ENCODE peak calls at places on chromosomes 1 and 21, in six cellular contexts. S is IMR-90, Z is endothelial cell of umbilical vein, R is cardiac fibroblast, G is HFF-Myc, A is fibroblast of the aortic adventitia. I is an unnamed sample.

GRCh38 chr21:25809013-25809412 is 74.2 kb downstream of the GABPA start:
- DNase-seq in R (peak), A (peak), Z (no peak), G (no peak), S (peak), I (no peak)

GRCh38 chr21:25518491-25518911 is 88.8 kb downstream of the MRPL39 start:
- DNase-seq in R (no peak), G (no peak), A (no peak), Z (no peak), S (no peak), I (no peak)

GRCh38 chr1:217134857-217135568 is 411.8 kb upstream of the ESRRG start:
- DNase-seq in R (peak), G (no peak), A (peak), S (peak), Z (no peak), I (no peak)

GRCh38 chr1:39954870-39955546 is at the start of gene MFSD2A:
- DNase-seq in Z (peak), G (peak), R (peak), S (peak), A (peak), I (peak)

GRCh38 chr1:234875953-234876814 is 252.5 kb downstream of the TOMM20 start:
- DNase-seq in Z (peak), A (peak), S (peak), G (no peak), R (peak), I (peak)

GRCh38 chr21:29382029-29382654 is 83.4 kb downstream of the BACH1 start:
- DNase-seq in G (peak), R (peak), A (peak), S (peak), Z (peak), I (no peak)

GRCh38 chr1:172287207-172287606 is 133.3 kb upstream of the C1orf105 start:
- DNase-seq in G (no peak), S (peak), Z (peak), R (peak), A (peak), I (no peak)

GRCh38 chr1:11929849-11930248 is 3.6 kb upstream of the KIAA2013 start:
- DNase-seq in A (peak), R (peak), Z (peak), S (peak), G (peak), I (peak)

GRCh38 chr1:187842406-187843165 is 1013.8 kb downstream of the PLA2G4A start:
- DNase-seq in A (peak), G (no peak), R (no peak), Z (no peak), S (peak), I (peak)

GRCh38 chr1:211577277-211577825 is 1.6 kb downstream of the SLC30A1 start:
- DNase-seq in A (no peak), Z (no peak), S (peak), R (no peak), G (peak), I (no peak)

GRCh38 chr1:38028671-38029070 is 16.1 kb downstream of the UTP11 start:
- DNase-seq in R (no peak), G (no peak), Z (no peak), S (no peak), A (no peak), I (peak)

GRCh38 chr21:30838536-30838935 is 9.0 kb upstream of the KRTAP7-1 start:
- DNase-seq in A (no peak), S (no peak), G (no peak), Z (no peak), R (no peak), I (no peak)

GRCh38 chr1:17909634-17910033 is 154.5 kb downstream of the ACTL8 start:
- DNase-seq in G (no peak), S (peak), R (peak), Z (no peak), A (peak), I (no peak)

GRCh38 chr21:36917487-36918158 is 48.8 kb downstream of the HLCS start:
- DNase-seq in S (peak), R (peak), A (peak), G (no peak), Z (peak), I (peak)

GRCh38 chr1:48688102-48688760 is 88.5 kb downstream of the BEND5 start:
- DNase-seq in A (no peak), S (no peak), G (no peak), R (no peak), Z (no peak), I (peak)

GRCh38 chr1:26538480-26539412 is 9.2 kb downstream of the RPS6KA1 start:
- DNase-seq in A (peak), Z (peak), G (no peak), R (peak), S (peak), I (peak)

GRCh38 chr1:200992382-200993101 is 31.0 kb downstream of the KIF21B start:
- DNase-seq in S (no peak), R (no peak), A (no peak), Z (no peak), G (no peak), I (no peak)

GRCh38 chr1:22290611-22291010 is 147.7 kb upstream of the WNT4 start:
- DNase-seq in A (no peak), Z (no peak), S (no peak), R (no peak), G (no peak), I (no peak)

GRCh38 chr1:168488153-168488552 is 55.6 kb downstream of the XCL2 start:
- DNase-seq in Z (no peak), R (peak), G (peak), A (peak), S (peak), I (no peak)

GRCh38 chr1:115258302-115258866 is 79.7 kb downstream of the NGF start:
- DNase-seq in R (peak), G (no peak), S (peak), A (peak), Z (no peak), I (no peak)

GRCh38 chr1:180255538-180256352 is 25.7 kb downstream of the LHX4 start:
- DNase-seq in R (no peak), Z (no peak), S (no peak), A (no peak), G (no peak), I (no peak)

GRCh38 chr1:25063591-25064416 is 133.7 kb upstream of the RUNX3 start:
- DNase-seq in R (no peak), S (no peak), G (no peak), A (no peak), Z (no peak), I (no peak)

GRCh38 chr1:174080819-174081218 is 58.7 kb upstream of the RC3H1 start:
- DNase-seq in A (no peak), G (no peak), Z (no peak), S (no peak), R (no peak), I (no peak)

GRCh38 chr1:55702064-55702463 is 486.9 kb upstream of the USP24 start:
- DNase-seq in R (peak), A (peak), S (no peak), G (no peak), Z (peak), I (peak)

GRCh38 chr1:205298191-205298994 is 23.2 kb downstream of the NUAK2 start:
- DNase-seq in A (peak), R (peak), S (peak), G (peak), Z (peak), I (no peak)

GRCh38 chr1:107480548-107480947 is 339.7 kb downstream of the NTNG1 start:
- DNase-seq in S (no peak), R (no peak), A (no peak), Z (no peak), G (no peak), I (peak)

GRCh38 chr1:32761253-32761877 is 55.8 kb downstream of the YARS1 start:
- DNase-seq in Z (peak), R (peak), A (peak), S (peak), G (no peak), I (peak)

GRCh38 chr1:174352117-174352516 is 95.6 kb upstream of the GPR52 start:
- DNase-seq in Z (no peak), S (no peak), A (no peak), R (peak), G (no peak), I (no peak)

GRCh38 chr1:225763815-225764548 is 13.6 kb upstream of the SRP9 start:
- DNase-seq in Z (peak), R (peak), G (no peak), A (peak), S (peak), I (peak)

GRCh38 chr1:83802023-83802422 is 196.9 kb downstream of the TTLL7 start:
- DNase-seq in Z (no peak), S (no peak), R (no peak), A (no peak), G (no peak), I (no peak)

GRCh38 chr1:36160949-36161485 is 5.1 kb downstream of the MAP7D1 start:
- DNase-seq in Z (peak), S (peak), R (peak), G (no peak), A (peak), I (peak)

GRCh38 chr1:104341944-104342343 is 592.2 kb downstream of the AMY1C start:
- DNase-seq in G (no peak), Z (no peak), A (no peak), R (no peak), S (no peak), I (no peak)

GRCh38 chr1:2204384-2205190 is 10.0 kb upstream of the FAAP20 start:
- DNase-seq in S (peak), A (peak), R (peak), G (no peak), Z (peak), I (no peak)

GRCh38 chr1:92486251-92487077 is at the start of gene GFI1:
- DNase-seq in S (no peak), A (no peak), R (peak), G (no peak), Z (no peak), I (peak)

GRCh38 chr1:47782414-47783165 is 214.6 kb downstream of the TRABD2B start:
- DNase-seq in R (no peak), A (peak), Z (no peak), G (no peak), S (no peak), I (no peak)

GRCh38 chr1:185015598-185015997 is 29.8 kb upstream of the RNF2 start:
- DNase-seq in Z (no peak), R (no peak), S (no peak), G (no peak), A (no peak), I (no peak)

GRCh38 chr1:244840219-244840794 is 4.8 kb downstream of the COX20 start:
- DNase-seq in G (no peak), S (peak), A (no peak), R (no peak), Z (no peak), I (no peak)

GRCh38 chr1:231983266-231984193 is 356.9 kb downstream of the DISC1 start:
- DNase-seq in G (no peak), S (no peak), R (no peak), Z (no peak), A (no peak), I (no peak)
- TF ChIP-seq CTCF in G (no peak), S (no peak), R (no peak), Z (peak), A (no peak), I (no peak)

GRCh38 chr21:44092201-44092600 is 15.0 kb upstream of the PWP2 start:
- DNase-seq in Z (no peak), A (no peak), G (no peak), R (no peak), S (no peak), I (no peak)

GRCh38 chr21:44090332-44090731 is 16.9 kb upstream of the PWP2 start:
- DNase-seq in G (no peak), Z (no peak), S (no peak), A (no peak), R (no peak), I (no peak)

GRCh38 chr21:44094832-44095231 is 12.4 kb upstream of the PWP2 start:
- DNase-seq in S (no peak), G (no peak), Z (no peak), R (no peak), A (no peak), I (no peak)

GRCh38 chr21:44089001-44089911 is 17.9 kb upstream of the PWP2 start:
- DNase-seq in A (no peak), Z (no peak), R (no peak), S (no peak), G (no peak), I (no peak)

GRCh38 chr21:44093761-44094160 is 13.4 kb upstream of the PWP2 start:
- DNase-seq in A (no peak), G (no peak), R (no peak), Z (no peak), S (no peak), I (no peak)
- H3K4me3 ChIP-seq in A (no peak), G (no peak), R (no peak), Z (no peak), S (no peak), I (no peak)

DNA sequence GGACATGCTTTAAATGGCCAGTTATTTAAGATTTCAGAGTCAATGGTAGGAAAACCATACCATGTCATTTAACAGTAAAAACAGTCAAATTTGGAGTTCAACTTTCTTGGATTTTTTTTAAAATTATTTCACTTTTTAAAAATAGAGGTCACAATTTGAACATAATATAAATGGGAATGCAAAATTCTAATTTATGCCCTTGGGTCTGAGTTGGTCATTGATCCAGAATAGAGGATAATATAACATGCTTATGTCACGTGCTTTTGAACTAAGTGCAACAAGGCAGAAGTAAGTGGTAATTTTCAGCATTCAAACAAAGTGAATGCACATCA is 113.1 kb upstream of the SLC35F3 start:
- DNase-seq in Z (no peak), A (no peak), S (no peak), R (no peak), G (no peak), I (no peak)
- TF ChIP-seq CTCF in Z (no peak), A (no peak), S (no peak), R (no peak), G (no peak), I (no peak)

GRCh38 chr1:239436286-239436685 is 49.9 kb downstream of the CHRM3 start:
- DNase-seq in S (no peak), G (no peak), R (no peak), Z (no peak), A (no peak), I (no peak)

GRCh38 chr1:239432255-239432654 is 45.9 kb downstream of the CHRM3 start:
- DNase-seq in A (no peak), S (no peak), R (no peak), G (no peak), Z (no peak), I (no peak)

GRCh38 chr1:239429163-239429562 is 42.8 kb downstream of the CHRM3 start:
- DNase-seq in Z (no peak), R (no peak), G (no peak), S (no peak), A (no peak), I (no peak)

GRCh38 chr1:239428311-239428710 is 41.9 kb downstream of the CHRM3 start:
- DNase-seq in A (no peak), Z (no peak), S (no peak), G (no peak), R (peak), I (no peak)

GRCh38 chr1:239434181-239434580 is 47.8 kb downstream of the CHRM3 start:
- DNase-seq in G (no peak), S (no peak), R (no peak), Z (no peak), A (no peak), I (no peak)
- H3K4me3 ChIP-seq in G (no peak), S (no peak), R (no peak), Z (no peak), A (no peak), I (no peak)

GRCh38 chr1:241408170-241408569 is 51.2 kb upstream of the RGS7 start:
- DNase-seq in S (peak), A (peak), G (no peak), R (peak), Z (peak), I (no peak)
- TF ChIP-seq CTCF in S (peak), A (no peak), G (no peak), R (no peak), Z (peak), I (no peak)

DNA sequence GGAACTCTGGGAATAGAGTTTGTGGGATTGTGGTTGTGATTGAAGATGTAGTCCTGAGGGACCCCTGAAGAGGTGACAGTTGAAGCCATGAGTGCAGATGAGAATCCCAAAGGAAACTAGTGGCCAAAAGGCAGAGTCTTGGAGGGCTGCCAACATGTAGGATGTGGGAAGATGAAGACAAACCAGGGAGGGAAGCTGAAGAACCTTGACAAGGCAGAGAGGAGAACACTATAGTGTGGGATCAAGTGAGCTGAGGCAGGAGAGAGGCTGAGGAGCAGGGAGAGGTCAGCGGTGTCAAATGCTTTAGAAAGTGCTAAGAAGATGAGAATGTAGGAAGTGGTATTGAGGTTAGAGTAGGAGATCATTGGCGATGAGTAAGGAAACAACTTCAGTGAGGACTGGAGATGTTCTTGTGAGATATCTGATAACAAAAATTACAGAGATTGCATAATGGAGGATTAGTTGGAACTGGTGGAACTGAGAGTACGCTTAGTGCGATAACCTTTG is 88.5 kb upstream of the VCAM1 start:
- DNase-seq in Z (peak), R (peak), S (peak), A (peak), G (peak), I (no peak)
- H3K4me3 ChIP-seq in Z (no peak), R (no peak), S (no peak), A (no peak), G (no peak), I (no peak)

I was measured in GM12865.